ENCODE peak calls at places on chromosomes 6 and 20, in seven cellular contexts. Z is A549, T is K562, S is SK-N-SH, O is GM12878, I is HepG2, P is H1. V is an unnamed sample.

GRCh38 chr6:88263591-88263990 is 97.4 kb upstream of the CNR1 start:
- DNase-seq in Z (no peak), P (no peak), S (no peak), T (no peak), I (no peak), O (no peak), V (no peak)

GRCh38 chr20:21389368-21389767 is 8.0 kb downstream of the NKX2-4 start:
- DNase-seq in I (no peak), Z (no peak), P (no peak), S (no peak), T (no peak), O (no peak), V (peak)

GRCh38 chr6:168883410-168884049 is 370.1 kb downstream of the THBS2 start:
- DNase-seq in I (no peak), S (no peak), P (no peak), T (no peak), O (no peak), Z (no peak), V (no peak)

GRCh38 chr20:49534314-49534713 is 33.6 kb downstream of the PTGIS start:
- DNase-seq in I (peak), P (no peak), T (peak), O (peak), Z (peak), S (peak), V (peak)

GRCh38 chr6:159389695-159390094 is 220.5 kb downstream of the FNDC1 start:
- DNase-seq in T (no peak), I (no peak), S (no peak), Z (no peak), P (no peak), O (no peak), V (no peak)

GRCh38 chr6:40036186-40036585 is 101.9 kb upstream of the MOCS1 start:
- DNase-seq in Z (no peak), T (no peak), S (no peak), O (no peak), P (no peak), I (no peak), V (no peak)

GRCh38 chr20:38191654-38192053 is 26.6 kb upstream of the TGM2 start:
- DNase-seq in Z (no peak), P (no peak), T (no peak), S (no peak), I (no peak), O (no peak), V (peak)

GRCh38 chr20:47676219-47676721 is 109.0 kb downstream of the SULF2 start:
- DNase-seq in P (no peak), Z (no peak), S (no peak), T (no peak), O (no peak), I (peak), V (no peak)

GRCh38 chr6:86937219-86938079 is at the start of gene HTR1E:
- DNase-seq in O (no peak), S (peak), T (peak), P (no peak), Z (peak), I (peak), V (peak)

GRCh38 chr20:4666001-4666470 is 55.7 kb upstream of the PRND start:
- DNase-seq in I (no peak), T (no peak), O (no peak), P (no peak), Z (no peak), S (no peak), V (peak)

GRCh38 chr6:27260836-27261375 is 13.4 kb downstream of the PRSS16 start:
- DNase-seq in P (no peak), Z (no peak), T (no peak), O (no peak), S (no peak), I (no peak), V (no peak)

DNA sequence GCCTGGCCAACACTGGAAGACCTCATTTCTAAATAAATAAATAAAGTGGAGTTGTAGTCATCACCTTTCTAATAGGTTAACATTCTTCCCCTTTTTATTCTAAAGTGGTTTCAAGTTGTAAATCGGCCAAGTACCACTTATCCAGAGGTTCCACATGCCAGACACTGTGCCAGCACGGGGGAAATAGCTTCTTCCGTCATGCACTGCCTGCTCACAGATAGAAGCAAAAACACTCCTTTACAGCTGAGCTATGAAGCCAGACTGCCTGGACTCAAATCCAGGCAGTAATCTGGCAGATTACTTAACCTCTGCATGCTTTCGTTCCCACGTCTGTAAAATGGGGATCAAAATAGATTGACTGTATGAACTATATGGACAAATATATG is 17.1 kb upstream of the SCML4 start:
- DNase-seq in P (no peak), S (no peak), Z (no peak), O (no peak), T (no peak), I (no peak), V (no peak)
- TF ChIP-seq RFX5 in P (no peak), S (no peak), Z (no peak), O (no peak), T (no peak), I (no peak), V (no peak)

GRCh38 chr6:161351855-161352254 is 78.0 kb upstream of the AGPAT4 start:
- DNase-seq in I (no peak), P (no peak), T (peak), S (no peak), Z (no peak), O (no peak), V (no peak)
- TF ChIP-seq RFX5 in I (no peak), P (no peak), T (no peak), S (no peak), Z (no peak), O (no peak), V (no peak)

DNA sequence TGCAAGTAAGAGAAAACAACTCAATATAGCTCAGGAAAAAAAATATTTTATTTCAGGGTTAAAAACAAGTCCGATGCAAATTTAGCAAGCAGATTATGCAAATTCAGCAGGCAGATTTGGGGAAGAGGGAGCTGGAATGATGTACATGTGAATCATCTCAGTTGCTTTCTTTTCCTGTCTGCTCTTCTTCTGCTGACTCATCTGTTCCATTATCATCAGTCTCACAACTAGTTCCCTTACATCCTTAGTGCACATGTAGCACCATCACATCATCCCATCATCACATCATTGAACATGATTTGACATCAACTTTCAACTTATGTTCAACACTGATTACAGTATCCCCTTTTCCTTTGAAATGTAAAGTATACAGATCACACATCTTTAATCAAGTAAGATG is 11.5 kb upstream of the DEFB113 start:
- DNase-seq in I (no peak), O (peak), P (no peak), S (no peak), T (no peak), Z (no peak), V (peak)
- TF ChIP-seq RFX5 in I (no peak), O (no peak), P (no peak), S (no peak), T (no peak), Z (no peak), V (no peak)

GRCh38 chr20:52975024-52975732 is 3.0 kb downstream of the TSHZ2 start:
- DNase-seq in I (no peak), O (peak), P (no peak), S (peak), T (no peak), Z (no peak), V (no peak)

GRCh38 chr20:52972965-52973819 is 1.0 kb downstream of the TSHZ2 start:
- DNase-seq in O (no peak), I (no peak), T (no peak), S (peak), P (no peak), Z (no peak), V (no peak)

GRCh38 chr20:52971498-52972189 is 514 bp upstream of the TSHZ2 start:
- DNase-seq in Z (no peak), O (no peak), I (no peak), S (no peak), T (no peak), P (no peak), V (no peak)

GRCh38 chr20:52972190-52972937 is at the start of gene TSHZ2:
- DNase-seq in P (no peak), Z (no peak), I (peak), O (no peak), S (peak), T (no peak), V (peak)

DNA sequence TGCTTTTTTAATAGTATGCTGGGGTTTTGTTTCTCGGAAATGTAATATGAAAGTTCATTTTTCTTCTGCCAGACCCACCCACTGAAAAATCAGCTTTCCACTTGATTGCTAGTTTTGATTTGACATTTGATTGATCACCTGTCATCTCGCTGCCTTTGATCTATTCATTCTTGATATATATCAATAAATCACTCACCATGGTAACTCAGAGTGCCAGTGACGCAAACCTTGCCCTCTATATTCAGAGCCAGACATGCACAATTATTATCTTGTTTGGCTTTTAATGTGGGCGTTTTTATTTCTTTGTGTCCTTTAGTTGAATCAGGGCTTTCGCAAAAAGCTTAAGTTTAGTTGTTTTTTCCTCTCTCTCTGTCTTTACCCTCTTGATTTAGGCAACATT is 2.0 kb downstream of the TSHZ2 start:
- DNase-seq in I (no peak), S (peak), P (no peak), O (peak), T (no peak), Z (no peak), V (no peak)
- TF ChIP-seq RFX5 in I (no peak), S (no peak), P (no peak), O (no peak), T (no peak), Z (no peak), V (no peak)

DNA sequence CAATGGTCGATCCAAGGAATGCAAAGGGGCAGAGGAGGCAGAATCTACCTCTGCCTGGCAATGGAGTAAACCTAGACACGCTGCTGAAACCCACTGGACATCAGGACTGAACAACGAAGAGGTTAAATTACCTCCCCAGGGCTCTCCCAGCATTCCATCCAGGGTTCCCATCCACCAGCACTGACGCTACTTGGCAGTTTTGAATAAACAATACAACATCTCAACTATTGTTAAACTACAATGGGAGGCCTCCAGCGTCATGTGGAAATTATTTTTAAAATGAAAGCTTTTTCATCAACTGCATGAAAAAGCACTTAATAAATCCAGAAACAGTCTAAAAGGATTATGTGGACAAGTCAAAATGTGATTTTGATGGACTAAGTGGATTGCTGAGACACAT is 96.8 kb upstream of the NHSL1 start:
- DNase-seq in P (no peak), O (no peak), S (no peak), I (no peak), Z (no peak), T (no peak), V (no peak)
- TF ChIP-seq RFX5 in P (no peak), O (no peak), S (no peak), I (no peak), Z (no peak), T (no peak), V (no peak)

GRCh38 chr6:8082954-8083858 is 19.0 kb upstream of the BLOC1S5 start:
- DNase-seq in O (no peak), I (no peak), T (no peak), Z (peak), P (no peak), S (no peak), V (peak)
- TF ChIP-seq RFX5 in O (no peak), I (no peak), T (no peak), Z (no peak), P (no peak), S (no peak), V (no peak)

GRCh38 chr20:39897058-39897457 is 792.0 kb downstream of the MAFB start:
- DNase-seq in S (no peak), Z (no peak), I (no peak), O (no peak), T (no peak), P (no peak), V (peak)
- TF ChIP-seq RFX5 in S (no peak), Z (no peak), I (no peak), O (no peak), T (no peak), P (no peak), V (no peak)

GRCh38 chr20:53934421-53935352 is 135.7 kb downstream of the BCAS1 start:
- DNase-seq in I (no peak), T (peak), P (no peak), S (no peak), O (no peak), Z (no peak), V (peak)
- TF ChIP-seq RFX5 in I (no peak), T (no peak), P (no peak), S (no peak), O (no peak), Z (no peak), V (no peak)

DNA sequence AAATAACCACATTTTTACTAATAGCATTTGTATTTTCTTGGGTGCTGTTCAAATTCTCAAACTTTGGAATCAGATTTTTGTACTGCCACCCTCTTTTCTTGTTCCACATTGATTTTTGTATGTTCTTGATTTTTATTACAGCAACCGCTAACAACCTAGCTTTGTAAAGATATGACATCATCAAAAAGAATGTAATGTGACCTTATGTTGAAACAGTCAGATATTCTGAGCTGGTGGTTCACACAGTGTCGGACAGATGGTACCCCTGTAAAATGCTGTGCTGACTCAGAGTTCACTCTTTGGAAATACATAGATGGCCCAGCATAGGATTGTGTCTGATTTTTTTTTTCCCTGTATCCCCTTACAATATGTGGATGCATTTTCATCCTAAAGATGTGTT is 118.9 kb downstream of the QKI start:
- DNase-seq in Z (peak), S (no peak), P (no peak), T (no peak), I (peak), O (no peak), V (peak)
- TF ChIP-seq RFX5 in Z (no peak), S (no peak), P (no peak), T (no peak), I (no peak), O (no peak), V (no peak)

V was measured in IMR-90.